ENCODE peak calls at places on chromosomes 11 and 22, in eight cellular contexts. D is mucosa of gallbladder; A is activated T-helper 1 cell treated with Interleukin-2 at 50 U/mL for 16 hours; E is sigmoid colon; S is spleen; M is colonic mucosa; Y is fibroblast of the conjunctiva; C is activated CD4-positive, CD25-positive, alpha-beta regulatory T cell treated with anti-CD3 and anti-CD28 coated beads, Interleukin-2, amount 50 U/mL, for 72 hours. L is an unnamed sample.

GRCh38 chr11:57364851-57365660 is 15.9 kb downstream of the PRG3 start:
- DNase-seq in D (no peak), A (no peak), E (no peak), S (no peak), M (no peak), Y (no peak), C (no peak), L (no peak)

GRCh38 chr11:25981998-25982397 is 349.9 kb upstream of the ANO3 start:
- DNase-seq in D (peak; percentile 20), A (no peak), E (no peak), S (no peak), M (peak; percentile 18), Y (peak; percentile 78), C (no peak), L (no peak)

GRCh38 chr22:24161909-24162308 is 19.4 kb upstream of the SUSD2 start:
- DNase-seq in D (no peak), A (no peak), E (peak; percentile 84), S (no peak), M (no peak), Y (no peak), C (no peak), L (no peak)

GRCh38 chr11:22031791-22032190 is 161.1 kb upstream of the ANO5 start:
- DNase-seq in D (no peak), A (no peak), E (no peak), S (no peak), M (no peak), Y (no peak), C (no peak), L (no peak)

GRCh38 chr11:35470616-35471015 is 51.3 kb upstream of the SLC1A2 start:
- DNase-seq in D (no peak), A (no peak), E (no peak), S (no peak), M (no peak), Y (no peak), C (no peak), L (no peak)

GRCh38 chr11:78427615-78428272 is 10.1 kb upstream of the GAB2 start:
- DNase-seq in D (no peak), A (no peak), E (no peak), S (no peak), M (no peak), Y (no peak), C (no peak), L (no peak)

GRCh38 chr11:32888805-32889204 is 3.8 kb upstream of the QSER1 start:
- DNase-seq in D (no peak), A (no peak), E (no peak), S (no peak), M (no peak), Y (no peak), C (no peak), L (no peak)

GRCh38 chr11:131771471-131771870 is 401.1 kb downstream of the NTM start:
- DNase-seq in D (no peak), A (no peak), E (no peak), S (no peak), M (no peak), Y (no peak), C (no peak), L (no peak)

GRCh38 chr22:37502342-37503182 is 16.4 kb upstream of the MFNG start:
- DNase-seq in D (peak; percentile 90), A (no peak), E (no peak), S (no peak), M (peak; percentile 95), Y (no peak), C (no peak), L (no peak)

GRCh38 chr11:1766719-1767398 is 3.1 kb upstream of the CTSD start:
- DNase-seq in D (no peak), A (no peak), E (peak; percentile 60), S (peak; percentile 74), M (no peak), Y (no peak), C (peak; percentile 24), L (no peak)

GRCh38 chr11:819129-819931 is 616 bp downstream of the PNPLA2 start:
- DNase-seq in D (peak; percentile 92), A (peak; percentile 84), E (peak; percentile 97), S (peak; percentile 98), M (peak; percentile 94), Y (peak; percentile 68), C (peak; percentile 93), L (peak; percentile 75)

GRCh38 chr11:92180664-92181251 is 43.9 kb upstream of the FAT3 start:
- DNase-seq in D (no peak), A (no peak), E (no peak), S (no peak), M (no peak), Y (peak; percentile 1), C (no peak), L (no peak)

GRCh38 chr11:44943118-44943517 is 7.6 kb downstream of the TP53I11 start:
- DNase-seq in D (peak; percentile 19), A (no peak), E (no peak), S (peak; percentile 90), M (peak; percentile 46), Y (no peak), C (no peak), L (no peak)

GRCh38 chr11:72239296-72239848 is 4.6 kb downstream of the PHOX2A start:
- DNase-seq in D (no peak), A (no peak), E (peak; percentile 89), S (peak; percentile 83), M (peak; percentile 63), Y (no peak), C (no peak), L (no peak)

GRCh38 chr11:47850337-47850736 is 2.2 kb upstream of the NUP160 start:
- DNase-seq in D (no peak), A (no peak), E (no peak), S (no peak), M (no peak), Y (no peak), C (no peak), L (no peak)

GRCh38 chr11:27291302-27291889 is 71.6 kb downstream of the CCDC34 start:
- DNase-seq in D (peak; percentile 15), A (no peak), E (no peak), S (no peak), M (peak; percentile 76), Y (no peak), C (no peak), L (no peak)

GRCh38 chr11:127474735-127475134 is 474.2 kb upstream of the KIRREL3 start:
- DNase-seq in D (no peak), A (no peak), E (no peak), S (no peak), M (no peak), Y (no peak), C (no peak), L (no peak)

L was measured in amygdala.